ENCODE peak calls at places on chromosomes 6 and 20, in six cellular contexts. E is cardiac muscle cell, L is psoas muscle, X is GM12864, Q is AG04449, M is A549. A is an unnamed sample.

GRCh38 chr6:142846883-142847287 is 98.1 kb downstream of the HIVEP2 start:
- DNase-seq in Q (peak), X (no peak), L (peak), M (no peak), E (peak), A (no peak)

GRCh38 chr20:42027746-42028268 is 409.6 kb upstream of the CHD6 start:
- DNase-seq in L (no peak), X (no peak), Q (no peak), E (no peak), M (no peak), A (no peak)

GRCh38 chr6:114934079-114934478 is 591.3 kb upstream of the HS3ST5 start:
- DNase-seq in L (no peak), Q (no peak), E (no peak), M (no peak), X (no peak), A (no peak)

GRCh38 chr6:73704260-73704659 is 8.3 kb downstream of the CD109 start:
- DNase-seq in Q (peak), X (no peak), M (peak), E (peak), L (no peak), A (no peak)

GRCh38 chr20:46767127-46767761 is 57.8 kb downstream of the SLC2A10 start:
- DNase-seq in E (peak), M (peak), X (no peak), Q (no peak), L (no peak), A (peak)

GRCh38 chr6:56764081-56764566 is 121.4 kb upstream of the DST start:
- DNase-seq in Q (no peak), E (peak), X (peak), M (peak), L (no peak), A (peak)

GRCh38 chr6:117143647-117144046 is 121.7 kb upstream of the VGLL2 start:
- DNase-seq in L (no peak), M (no peak), Q (no peak), E (no peak), X (no peak), A (no peak)

GRCh38 chr6:18551228-18551627 is 164.1 kb downstream of the RNF144B start:
- DNase-seq in E (peak), Q (peak), X (no peak), M (no peak), L (no peak), A (no peak)

GRCh38 chr6:34459899-34460593 is 5.8 kb upstream of the PACSIN1 start:
- DNase-seq in L (no peak), Q (no peak), M (peak), E (peak), X (peak), A (peak)

GRCh38 chr6:124962617-124963415 is 579 bp downstream of the RNF217 start:
- DNase-seq in Q (no peak), M (peak), E (peak), X (no peak), L (peak), A (peak)

GRCh38 chr6:50846860-50847171 is 28.1 kb downstream of the TFAP2B start:
- DNase-seq in X (no peak), L (no peak), M (no peak), E (no peak), Q (no peak), A (no peak)

GRCh38 chr6:149483302-149483701 is 1.5 kb downstream of the ZC3H12D start:
- DNase-seq in Q (no peak), X (no peak), E (no peak), L (no peak), M (no peak), A (no peak)

GRCh38 chr20:19492937-19493336 is 265.1 kb upstream of the RIN2 start:
- DNase-seq in L (no peak), E (no peak), M (no peak), X (no peak), Q (no peak), A (no peak)

GRCh38 chr20:37385659-37386504 is 39.9 kb downstream of the SRC start:
- DNase-seq in E (no peak), X (no peak), Q (no peak), L (peak), M (no peak), A (no peak)

GRCh38 chr6:57301755-57302154 is 15.7 kb upstream of the PRIM2 start:
- DNase-seq in Q (no peak), X (no peak), M (no peak), E (no peak), L (no peak), A (no peak)

GRCh38 chr6:32431142-32431541 is 8.5 kb upstream of the HLA-DRA start:
- DNase-seq in Q (no peak), L (no peak), X (no peak), M (no peak), E (no peak), A (no peak)

GRCh38 chr6:154086510-154086909 is 47.5 kb downstream of the OPRM1 start:
- DNase-seq in M (no peak), X (no peak), L (no peak), E (no peak), Q (no peak), A (no peak)

GRCh38 chr20:2919518-2920245 is 46.4 kb downstream of the PTPRA start:
- DNase-seq in M (no peak), L (no peak), X (no peak), E (no peak), Q (no peak), A (no peak)

GRCh38 chr20:14801591-14802325 is 464.3 kb upstream of the FLRT3 start:
- DNase-seq in X (no peak), L (no peak), E (no peak), M (no peak), Q (no peak), A (no peak)

GRCh38 chr20:42483694-42484303 is 705.9 kb downstream of the PTPRT start:
- DNase-seq in E (peak), Q (no peak), L (no peak), X (no peak), M (no peak), A (no peak)

GRCh38 chr6:46935687-46936086 is 13.9 kb upstream of the ADGRF5 start:
- DNase-seq in L (no peak), E (peak), X (no peak), Q (no peak), M (no peak), A (peak)

GRCh38 chr6:159608961-159609673 is 83.9 kb downstream of the SOD2 start:
- DNase-seq in L (no peak), X (peak), E (peak), M (peak), Q (no peak), A (peak)

GRCh38 chr6:158621694-158622544 is 22.6 kb downstream of the DYNLT1 start:
- DNase-seq in Q (no peak), X (no peak), L (no peak), E (no peak), M (no peak), A (no peak)

GRCh38 chr20:17281478-17281877 is 54.6 kb downstream of the PCSK2 start:
- DNase-seq in Q (no peak), L (no peak), X (no peak), M (no peak), E (no peak), A (peak)

GRCh38 chr6:10177703-10178102 is 237.2 kb downstream of the TFAP2A start:
- DNase-seq in E (no peak), L (no peak), Q (no peak), X (no peak), M (peak), A (no peak)

GRCh38 chr6:76435174-76435573 is 362.7 kb upstream of the IMPG1 start:
- DNase-seq in L (no peak), M (no peak), E (peak), X (no peak), Q (no peak), A (no peak)

GRCh38 chr6:42774201-42774600 is 7.7 kb upstream of the BICRAL start:
- DNase-seq in L (no peak), E (no peak), M (no peak), Q (no peak), X (no peak), A (no peak)

GRCh38 chr20:32784369-32785080 is 22.3 kb downstream of the DNMT3B start:
- DNase-seq in L (no peak), M (no peak), E (no peak), Q (peak), X (no peak), A (no peak)

GRCh38 chr20:58094160-58094559 is 134.3 kb downstream of the ANKRD60 start:
- DNase-seq in L (no peak), X (no peak), E (no peak), M (no peak), Q (no peak), A (no peak)

GRCh38 chr6:41132254-41132653 is 21.9 kb downstream of the TREML1 start:
- DNase-seq in M (no peak), L (no peak), X (no peak), Q (no peak), E (no peak), A (no peak)

GRCh38 chr6:146028250-146028789 is 542 bp upstream of the GRM1 start:
- DNase-seq in E (peak), Q (no peak), L (peak), X (no peak), M (peak), A (peak)

GRCh38 chr20:19291818-19292132 is 79.3 kb downstream of the SLC24A3 start:
- DNase-seq in L (no peak), M (no peak), Q (no peak), X (no peak), E (no peak), A (no peak)

GRCh38 chr20:36573798-36574277 is 441 bp downstream of the TGIF2 start:
- DNase-seq in M (no peak), Q (no peak), E (no peak), X (no peak), L (peak), A (peak)

GRCh38 chr6:2215342-2215741 is 30.1 kb downstream of the GMDS start:
- DNase-seq in M (no peak), E (no peak), L (no peak), Q (no peak), X (no peak), A (no peak)

GRCh38 chr20:25065625-25066338 is 7.8 kb upstream of the ACSS1 start:
- DNase-seq in M (peak), L (peak), E (peak), X (no peak), Q (no peak), A (peak)

GRCh38 chr20:48601798-48602197 is 226.0 kb downstream of the PREX1 start:
- DNase-seq in E (no peak), M (no peak), Q (no peak), L (peak), X (no peak), A (no peak)

GRCh38 chr6:7241709-7242645 is 71.0 kb downstream of the SSR1 start:
- DNase-seq in M (no peak), X (no peak), L (no peak), Q (no peak), E (no peak), A (no peak)

DNA sequence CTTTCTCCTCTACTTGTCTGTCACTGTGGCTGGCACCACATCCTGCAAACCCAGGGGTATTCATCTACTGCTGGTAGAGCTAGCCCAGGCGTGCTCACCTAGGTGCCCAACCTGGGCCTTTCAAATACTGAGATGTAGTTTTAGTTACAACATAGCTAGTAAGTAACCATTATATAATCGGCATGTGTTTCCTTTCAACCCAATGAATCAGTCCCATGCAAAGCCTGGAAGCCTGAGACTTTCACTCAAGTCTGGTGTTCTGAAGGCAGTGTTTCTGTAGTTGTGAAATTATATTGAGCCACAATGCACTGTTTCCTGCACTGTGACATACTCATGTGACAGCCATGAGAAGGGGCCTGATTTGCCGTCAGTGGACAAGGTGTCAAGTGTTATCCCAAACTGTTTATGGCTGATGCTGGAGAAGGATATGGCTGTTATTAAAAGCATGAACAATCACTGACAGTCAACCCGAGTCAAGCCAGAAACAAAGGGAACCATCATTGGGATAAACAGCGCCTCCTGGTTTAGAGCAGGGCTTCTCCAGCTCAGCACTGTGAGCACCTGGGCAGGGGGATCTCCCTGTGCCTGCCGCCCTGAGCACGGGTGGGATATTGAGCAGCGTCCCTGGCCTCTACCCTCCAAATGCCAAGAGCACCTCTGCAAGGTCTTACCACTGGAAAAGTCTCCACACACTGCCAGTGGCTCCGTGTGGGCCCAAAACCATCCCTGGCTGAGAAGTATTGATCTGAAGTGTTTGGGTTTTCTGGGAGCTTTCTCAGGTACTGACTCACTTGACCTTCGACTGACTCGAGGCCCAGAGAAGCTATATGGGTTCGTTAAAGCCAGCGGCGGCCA is 1.6 kb downstream of the PSMA7 start:
- DNase-seq in Q (no peak), M (no peak), E (peak), X (no peak), L (no peak), A (no peak)
- TF ChIP-seq CTCF in Q (peak), M (peak), E (peak), X (peak), L (no peak), A (no peak)

GRCh38 chr6:119720160-119720559 is 370.6 kb upstream of the MAN1A1 start:
- DNase-seq in X (no peak), E (peak), Q (no peak), M (no peak), L (no peak), A (no peak)
- TF ChIP-seq CTCF in X (peak), E (no peak), Q (peak), M (no peak), L (no peak), A (peak)

DNA sequence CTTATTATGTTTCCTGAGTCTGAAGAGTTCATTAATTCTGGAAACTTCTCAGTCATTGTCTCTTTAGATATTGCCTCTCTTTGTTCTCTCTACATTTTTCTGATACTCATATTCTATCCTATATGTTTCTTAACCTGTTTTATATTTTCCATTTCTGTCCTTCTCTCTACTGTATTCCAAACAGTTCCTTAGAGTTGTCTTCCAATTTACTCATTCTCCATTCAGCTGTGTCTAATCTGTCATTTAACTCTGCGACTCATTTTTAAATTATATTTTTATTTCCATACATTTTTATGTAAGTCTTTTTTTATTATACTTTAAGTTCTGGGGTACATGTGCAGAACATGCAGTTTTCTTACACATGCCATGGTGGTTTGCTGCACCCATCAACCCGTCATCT is 251.8 kb downstream of the NRN1 start:
- DNase-seq in X (no peak), M (no peak), E (no peak), Q (no peak), L (no peak), A (no peak)
- TF ChIP-seq CTCF in X (no peak), M (no peak), E (no peak), Q (no peak), L (no peak), A (no peak)

DNA sequence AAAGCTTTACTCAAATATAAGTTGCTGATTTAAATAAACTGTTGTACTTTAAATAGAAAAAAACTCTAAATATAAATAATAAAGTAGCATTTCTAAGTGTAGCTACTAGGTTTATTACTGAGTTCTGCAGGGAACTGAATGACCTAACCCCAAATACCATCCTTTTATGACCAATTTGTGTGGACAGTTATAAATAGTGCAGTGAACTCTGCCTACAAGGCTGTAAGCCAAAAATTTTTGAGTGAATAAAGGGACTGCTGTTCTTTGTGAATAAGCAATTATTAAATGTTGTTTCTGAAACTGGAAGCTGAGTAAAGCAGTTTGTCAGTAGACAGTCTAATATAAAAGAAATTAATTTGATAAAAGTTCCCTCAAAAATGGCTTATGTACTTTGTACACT is 90.8 kb upstream of the ELOVL5 start:
- DNase-seq in X (no peak), E (peak), Q (no peak), M (no peak), L (no peak), A (no peak)
- TF ChIP-seq CTCF in X (no peak), E (no peak), Q (no peak), M (no peak), L (no peak), A (no peak)

GRCh38 chr6:139602577-139602976 is 228.1 kb upstream of the CITED2 start:
- DNase-seq in Q (no peak), L (no peak), X (no peak), E (no peak), M (no peak), A (no peak)

GRCh38 chr6:139605350-139605749 is 230.9 kb upstream of the CITED2 start:
- DNase-seq in Q (no peak), M (no peak), E (peak), L (no peak), X (no peak), A (no peak)

GRCh38 chr6:139600313-139600712 is 225.9 kb upstream of the CITED2 start:
- DNase-seq in Q (no peak), L (no peak), E (no peak), M (no peak), X (no peak), A (no peak)

GRCh38 chr6:139600919-139601470 is 226.5 kb upstream of the CITED2 start:
- DNase-seq in L (no peak), X (peak), Q (no peak), M (no peak), E (no peak), A (no peak)

GRCh38 chr6:139603554-139603953 is 229.1 kb upstream of the CITED2 start:
- DNase-seq in E (no peak), L (no peak), M (no peak), Q (no peak), X (no peak), A (no peak)
- TF ChIP-seq CTCF in E (no peak), L (no peak), M (no peak), Q (no peak), X (no peak), A (no peak)

GRCh38 chr6:106069478-106069877 is 16.7 kb upstream of the PRDM1 start:
- DNase-seq in M (no peak), L (no peak), X (no peak), E (peak), Q (peak), A (no peak)

GRCh38 chr6:106077170-106077569 is 9.0 kb upstream of the PRDM1 start:
- DNase-seq in L (no peak), Q (no peak), X (no peak), E (no peak), M (no peak), A (no peak)

GRCh38 chr6:106070626-106071025 is 15.5 kb upstream of the PRDM1 start:
- DNase-seq in X (no peak), M (no peak), Q (no peak), L (no peak), E (no peak), A (no peak)

GRCh38 chr6:106076139-106076538 is 10.0 kb upstream of the PRDM1 start:
- DNase-seq in Q (no peak), L (no peak), X (no peak), M (no peak), E (no peak), A (no peak)

GRCh38 chr6:106072501-106073140 is 13.5 kb upstream of the PRDM1 start:
- DNase-seq in Q (no peak), X (no peak), E (no peak), M (no peak), L (no peak), A (no peak)
- TF ChIP-seq CTCF in Q (no peak), X (no peak), E (no peak), M (no peak), L (no peak), A (no peak)

DNA sequence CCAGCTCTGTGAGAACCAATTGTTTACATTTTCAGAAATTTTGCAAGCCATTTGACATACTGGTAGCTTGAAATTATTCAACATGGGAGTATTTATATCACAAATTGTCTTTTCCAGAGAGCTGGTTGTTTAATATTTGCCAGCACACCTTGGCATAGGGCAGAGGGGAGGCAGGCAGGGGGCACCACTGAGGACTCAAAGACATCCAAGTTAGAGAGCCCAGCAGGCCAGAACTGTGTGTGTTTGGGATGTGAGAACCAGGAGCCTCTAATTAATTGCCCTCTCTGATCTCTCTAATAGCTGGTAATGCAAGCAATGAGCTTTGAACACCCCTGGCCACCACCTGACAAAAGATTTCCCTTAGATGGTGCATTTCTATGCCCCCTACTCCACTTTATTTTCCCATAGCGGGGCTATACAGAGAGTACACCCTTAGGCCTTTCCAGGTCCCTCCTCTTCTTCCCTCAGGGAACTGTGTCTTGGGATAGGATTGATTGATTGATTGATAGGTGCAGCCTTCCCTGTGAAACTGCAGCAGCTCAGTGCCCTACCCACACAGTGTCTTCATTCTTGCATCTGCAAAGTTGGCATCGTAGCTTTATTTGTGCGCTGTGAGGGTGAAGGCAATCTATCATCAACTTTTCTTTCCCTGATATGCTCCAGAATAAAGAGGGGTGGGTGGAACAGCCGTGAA is 29.2 kb downstream of the MOCS1 start:
- DNase-seq in X (no peak), Q (no peak), M (no peak), E (no peak), L (no peak), A (no peak)
- TF ChIP-seq CTCF in X (no peak), Q (no peak), M (no peak), E (peak), L (no peak), A (no peak)

GRCh38 chr6:100177956-100178355 is 183.9 kb upstream of the MCHR2 start:
- DNase-seq in X (no peak), L (no peak), E (peak), Q (no peak), M (no peak), A (no peak)

GRCh38 chr6:100176321-100176950 is 182.4 kb upstream of the MCHR2 start:
- DNase-seq in E (peak), L (no peak), M (no peak), X (no peak), Q (peak), A (peak)

GRCh38 chr6:100176951-100177710 is 183.1 kb upstream of the MCHR2 start:
- DNase-seq in E (no peak), M (no peak), L (no peak), X (no peak), Q (no peak), A (no peak)

GRCh38 chr6:100173211-100173610 is 179.2 kb upstream of the MCHR2 start:
- DNase-seq in E (no peak), X (no peak), M (no peak), Q (no peak), L (no peak), A (no peak)

GRCh38 chr6:100175814-100176275 is 181.8 kb upstream of the MCHR2 start:
- DNase-seq in L (no peak), X (no peak), Q (peak), M (no peak), E (peak), A (no peak)
- TF ChIP-seq CTCF in L (no peak), X (no peak), Q (no peak), M (no peak), E (no peak), A (no peak)

A was measured in endothelial cell.